ENCODE peak calls at places on chromosomes 1 and 21, in six cellular contexts. N is HepG2, S is GM12892, G is H1, T is K562, A is GM12878. Q is an unnamed sample.

GRCh38 chr1:178275553-178275952 is 181.6 kb downstream of the RASAL2 start:
- DNase-seq in N (no peak), A (no peak), T (no peak), S (no peak), G (no peak), Q (no peak)

GRCh38 chr1:212685429-212685828 is 14.2 kb downstream of the BATF3 start:
- DNase-seq in G (peak; percentile 33), A (no peak), T (no peak), S (no peak), N (no peak), Q (no peak)

GRCh38 chr1:41474490-41475271 is 9.8 kb downstream of the EDN2 start:
- DNase-seq in N (no peak), A (no peak), S (no peak), T (no peak), G (no peak), Q (no peak)

GRCh38 chr1:198669023-198669698 is 30.3 kb downstream of the PTPRC start:
- DNase-seq in A (peak; percentile 77), S (no peak), T (peak; percentile 53), G (no peak), N (peak; percentile 16), Q (no peak)

GRCh38 chr1:2466834-2467554 is 9.1 kb upstream of the PLCH2 start:
- DNase-seq in G (peak; percentile 86), S (peak; percentile 65), T (peak; percentile 60), A (no peak), N (no peak), Q (no peak)

GRCh38 chr1:155033524-155033923 is at the start of the genes DCST1 and DCST2:
- DNase-seq in S (no peak), A (no peak), G (no peak), N (no peak), T (no peak), Q (no peak)

GRCh38 chr1:181166377-181167196 is 78.1 kb downstream of the IER5 start:
- DNase-seq in S (no peak), T (peak; percentile 90), G (peak; percentile 80), A (no peak), N (peak; percentile 77), Q (peak; percentile 52)

GRCh38 chr1:154937988-154938386 is 1.5 kb upstream of the PMVK start:
- DNase-seq in S (no peak), N (no peak), A (no peak), T (no peak), G (no peak), Q (no peak)

GRCh38 chr21:38416791-38417190 is 81.5 kb downstream of the ERG start:
- DNase-seq in S (no peak), T (no peak), A (no peak), N (no peak), G (no peak), Q (no peak)

GRCh38 chr1:208681878-208682663 is 437.9 kb upstream of the PLXNA2 start:
- DNase-seq in A (no peak), S (no peak), T (no peak), N (no peak), G (no peak), Q (no peak)

GRCh38 chr21:20720623-20721022 is 277.6 kb upstream of the NCAM2 start:
- DNase-seq in G (no peak), A (no peak), S (no peak), T (no peak), N (no peak), Q (no peak)

GRCh38 chr1:94832446-94832845 is 12.3 kb downstream of the SLC44A3 start:
- DNase-seq in T (no peak), G (no peak), S (no peak), A (no peak), N (no peak), Q (no peak)

GRCh38 chr21:36948686-36949085 is 17.8 kb downstream of the HLCS start:
- DNase-seq in T (no peak), G (no peak), A (no peak), S (no peak), N (no peak), Q (no peak)

GRCh38 chr1:50335914-50336313 is 87.3 kb downstream of the DMRTA2 start:
- DNase-seq in T (no peak), A (no peak), S (no peak), N (no peak), G (no peak), Q (no peak)

GRCh38 chr1:171438441-171438840 is 46.9 kb upstream of the PRRC2C start:
- DNase-seq in G (no peak), S (no peak), A (no peak), N (no peak), T (no peak), Q (no peak)

GRCh38 chr1:245156736-245157505 is 2.1 kb downstream of the KIF26B start:
- DNase-seq in T (no peak), A (no peak), N (peak; percentile 65), S (no peak), G (peak; percentile 58), Q (no peak)

GRCh38 chr1:75136921-75137641 is 2.9 kb downstream of the LHX8 start:
- DNase-seq in A (no peak), G (peak; percentile 63), T (no peak), S (no peak), N (no peak), Q (no peak)

GRCh38 chr1:2923351-2923750 is 97.9 kb upstream of the ACTRT2 start:
- DNase-seq in G (no peak), A (no peak), S (no peak), T (no peak), N (no peak), Q (no peak)

GRCh38 chr1:49436865-49437264 is 586.9 kb downstream of the AGBL4 start:
- DNase-seq in N (no peak), G (no peak), T (no peak), S (no peak), A (no peak), Q (no peak)

GRCh38 chr21:26140185-26140584 is 30.4 kb downstream of the APP start:
- DNase-seq in T (peak; percentile 2), G (no peak), N (peak; percentile 50), A (no peak), S (no peak), Q (no peak)

GRCh38 chr1:26833432-26834405 is 7.2 kb downstream of the ZDHHC18 start:
- DNase-seq in A (peak; percentile 88), S (peak; percentile 88), T (no peak), G (no peak), N (no peak), Q (peak; percentile 87)

GRCh38 chr1:202662081-202662480 is 48.2 kb downstream of the SYT2 start:
- DNase-seq in S (no peak), G (no peak), T (no peak), N (no peak), A (no peak), Q (no peak)

GRCh38 chr1:35452086-35452485 is 105.1 kb downstream of the KIAA0319L start:
- DNase-seq in T (no peak), A (no peak), G (no peak), S (no peak), N (no peak), Q (no peak)

GRCh38 chr1:43274804-43275180 is 5.0 kb downstream of the TMEM125 start:
- DNase-seq in S (no peak), N (no peak), T (no peak), G (no peak), A (no peak), Q (no peak)

GRCh38 chr1:220458936-220459335 is 69.0 kb upstream of the MARK1 start:
- DNase-seq in A (no peak), S (no peak), N (no peak), T (no peak), G (no peak), Q (no peak)

GRCh38 chr1:58764294-58764978 is 19.4 kb downstream of the JUN start:
- DNase-seq in S (no peak), N (no peak), T (no peak), A (no peak), G (no peak), Q (no peak)

GRCh38 chr1:45765999-45766792 is 15.7 kb upstream of the IPP start:
- DNase-seq in N (no peak), A (no peak), T (no peak), S (no peak), G (no peak), Q (no peak)

GRCh38 chr1:45769261-45769932 is 18.9 kb upstream of the IPP start:
- DNase-seq in S (no peak), G (no peak), A (no peak), T (peak; percentile 68), N (no peak), Q (no peak)

GRCh38 chr1:45772971-45773370 is 22.5 kb upstream of the IPP start:
- DNase-seq in T (no peak), S (no peak), G (no peak), N (no peak), A (peak; percentile 38), Q (no peak)

DNA sequence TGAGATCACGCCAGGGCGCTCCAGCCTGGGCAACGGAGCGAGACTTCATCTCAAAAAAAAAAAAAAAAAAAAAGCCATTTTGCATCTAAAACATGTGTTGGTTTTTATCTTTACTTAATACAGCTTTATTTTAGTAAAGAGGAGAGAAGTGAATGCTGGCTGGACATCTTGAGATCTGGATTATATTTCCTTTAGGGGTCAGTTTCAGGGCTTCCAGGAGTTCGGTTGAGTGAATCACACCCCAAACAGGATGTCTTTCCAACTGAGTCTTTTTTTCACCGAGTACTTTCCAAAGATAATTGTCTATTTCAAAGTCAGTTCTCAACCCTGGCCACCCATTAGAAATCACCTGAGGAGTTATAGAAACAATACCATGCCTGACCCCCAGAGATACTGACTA is 16.6 kb upstream of the IPP start:
- DNase-seq in A (no peak), N (no peak), S (no peak), G (no peak), T (no peak), Q (no peak)
- TF ChIP-seq TAF1 in A (no peak), N (no peak), S (no peak), G (no peak), T (no peak), Q (no peak)

GRCh38 chr1:145859491-145860159 is 744 bp upstream of the PIAS3 start:
- DNase-seq in G (peak; percentile 88), T (peak; percentile 92), S (peak; percentile 88), A (peak; percentile 23), N (peak; percentile 73), Q (peak; percentile 79)
- TF ChIP-seq POLR2AphosphoS5 in G (peak; percentile 50), T (no peak), S (no peak), A (peak; percentile 37), N (peak; percentile 30), Q (no peak)

GRCh38 chr1:89198500-89199072 is at the start of gene GBP4:
- DNase-seq in N (no peak), G (no peak), T (no peak), S (no peak), A (peak; percentile 69), Q (no peak)
- TF ChIP-seq POLR2A in N (no peak), G (no peak), T (no peak), S (peak; percentile 33), A (no peak), Q (peak; percentile 46)

DNA sequence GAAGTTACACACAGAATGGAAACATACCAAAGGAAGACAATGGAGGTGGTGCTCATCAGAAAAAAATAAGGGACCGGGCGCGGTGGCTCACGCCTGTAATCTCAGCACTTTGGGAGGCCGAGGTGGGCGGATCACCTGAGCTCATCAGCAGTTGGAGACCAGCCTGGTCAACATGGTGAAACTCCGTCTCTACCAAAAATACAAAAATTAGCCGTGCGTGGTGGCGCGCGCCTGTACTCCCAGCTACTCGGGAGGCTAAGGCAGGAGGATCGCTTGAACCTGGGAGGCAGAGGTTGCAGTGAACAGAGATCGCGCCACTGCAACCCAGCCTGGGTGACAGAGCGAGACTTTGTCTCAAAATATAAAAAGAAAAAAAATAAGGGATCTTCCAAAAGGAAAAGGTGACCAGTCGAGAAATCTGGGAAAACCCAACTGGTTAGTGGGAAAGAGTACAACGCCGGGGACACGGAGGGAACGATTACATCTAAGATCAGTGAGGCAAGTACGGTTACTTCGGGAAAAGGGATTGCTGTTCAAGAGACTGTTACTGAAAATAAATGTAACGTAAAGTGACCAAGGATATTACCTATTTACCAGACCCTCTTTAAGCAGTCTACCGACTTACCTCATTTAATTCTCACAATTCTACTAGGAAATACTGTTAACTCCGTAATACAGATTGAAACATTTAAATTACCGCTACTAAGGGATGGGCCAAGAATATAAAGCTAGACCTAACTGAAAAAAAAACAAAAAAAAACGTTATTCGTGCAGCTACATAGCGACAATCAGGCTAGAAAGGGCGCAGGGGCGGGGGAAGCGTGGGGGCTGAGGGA is 822 bp downstream of the CCT3 start:
- DNase-seq in T (peak; percentile 36), S (no peak), A (no peak), G (no peak), N (no peak), Q (no peak)
- TF ChIP-seq TAF1 in T (no peak), S (no peak), A (no peak), G (no peak), N (no peak), Q (no peak)

Q was measured in GM12891.